ENCODE peak calls at places on chromosomes 16 and 17, in nine cellular contexts. One of them, this sample, is unnamed.

GRCh38 chr17:78300962-78301820 is 58.7 kb downstream of the SOCS3 start:
- DNase-seq in esophagus muscularis mucosa: no peak
- DNase-seq in GM12892: no peak
- DNase-seq in GM12891: no peak
- DNase-seq in vagina: no peak
- DNase-seq in prostate gland: no peak
- DNase-seq in transverse colon: no peak
- DNase-seq in endothelial cell of umbilical vein: no peak
- DNase-seq in K562: no peak
- DNase-seq in this sample: no peak

GRCh38 chr16:53053967-53054669 is 673 bp upstream of the CHD9 start:
- DNase-seq in GM12892: no peak
- DNase-seq in GM12891: no peak
- DNase-seq in vagina: no peak
- DNase-seq in endothelial cell of umbilical vein: no peak
- DNase-seq in prostate gland: peak
- DNase-seq in esophagus muscularis mucosa: no peak
- DNase-seq in K562: peak
- DNase-seq in transverse colon: peak
- DNase-seq in this sample: no peak

GRCh38 chr17:2931426-2931825 is 132.0 kb downstream of the OR1D5 start:
- DNase-seq in GM12891: no peak
- DNase-seq in esophagus muscularis mucosa: no peak
- DNase-seq in K562: no peak
- DNase-seq in vagina: no peak
- DNase-seq in transverse colon: no peak
- DNase-seq in prostate gland: no peak
- DNase-seq in endothelial cell of umbilical vein: no peak
- DNase-seq in GM12892: no peak
- DNase-seq in this sample: no peak

GRCh38 chr17:3004150-3004801 is 59.1 kb downstream of the OR1D5 start:
- DNase-seq in GM12892: peak
- DNase-seq in K562: no peak
- DNase-seq in GM12891: peak
- DNase-seq in esophagus muscularis mucosa: peak
- DNase-seq in endothelial cell of umbilical vein: peak
- DNase-seq in transverse colon: peak
- DNase-seq in vagina: peak
- DNase-seq in prostate gland: peak
- DNase-seq in this sample: peak

GRCh38 chr17:27533874-27534815 is 77.9 kb downstream of the KSR1 start:
- DNase-seq in endothelial cell of umbilical vein: peak
- DNase-seq in K562: no peak
- DNase-seq in GM12891: no peak
- DNase-seq in transverse colon: peak
- DNase-seq in GM12892: no peak
- DNase-seq in esophagus muscularis mucosa: no peak
- DNase-seq in prostate gland: no peak
- DNase-seq in vagina: no peak
- DNase-seq in this sample: no peak

GRCh38 chr16:1450218-1450617 is 5.9 kb upstream of the CCDC154 start:
- DNase-seq in GM12891: no peak
- DNase-seq in transverse colon: no peak
- DNase-seq in GM12892: no peak
- DNase-seq in prostate gland: no peak
- DNase-seq in vagina: no peak
- DNase-seq in esophagus muscularis mucosa: no peak
- DNase-seq in K562: peak
- DNase-seq in endothelial cell of umbilical vein: no peak
- DNase-seq in this sample: no peak

GRCh38 chr17:10622610-10623485 is 34.3 kb downstream of the MYH3 start:
- DNase-seq in K562: no peak
- DNase-seq in vagina: no peak
- DNase-seq in transverse colon: no peak
- DNase-seq in esophagus muscularis mucosa: no peak
- DNase-seq in GM12892: no peak
- DNase-seq in GM12891: no peak
- DNase-seq in endothelial cell of umbilical vein: no peak
- DNase-seq in prostate gland: peak
- DNase-seq in this sample: no peak

GRCh38 chr17:79917902-79918484 is 78.8 kb upstream of the CBX4 start:
- DNase-seq in GM12891: no peak
- DNase-seq in endothelial cell of umbilical vein: no peak
- DNase-seq in transverse colon: no peak
- DNase-seq in K562: no peak
- DNase-seq in vagina: no peak
- DNase-seq in GM12892: no peak
- DNase-seq in prostate gland: no peak
- DNase-seq in esophagus muscularis mucosa: no peak
- DNase-seq in this sample: no peak

GRCh38 chr17:45287526-45288264 is 25.8 kb upstream of the SPATA32 start:
- DNase-seq in esophagus muscularis mucosa: no peak
- DNase-seq in GM12891: no peak
- DNase-seq in vagina: no peak
- DNase-seq in K562: peak
- DNase-seq in GM12892: no peak
- DNase-seq in endothelial cell of umbilical vein: no peak
- DNase-seq in prostate gland: no peak
- DNase-seq in transverse colon: no peak
- DNase-seq in this sample: no peak

GRCh38 chr17:45290269-45290765 is 26.5 kb downstream of the MAP3K14 start:
- DNase-seq in prostate gland: no peak
- DNase-seq in vagina: no peak
- DNase-seq in GM12891: no peak
- DNase-seq in transverse colon: no peak
- DNase-seq in endothelial cell of umbilical vein: no peak
- DNase-seq in GM12892: no peak
- DNase-seq in esophagus muscularis mucosa: no peak
- DNase-seq in K562: no peak
- DNase-seq in this sample: peak

GRCh38 chr17:45289316-45290268 is 27.2 kb downstream of the MAP3K14 start:
- DNase-seq in GM12892: no peak
- DNase-seq in GM12891: no peak
- DNase-seq in endothelial cell of umbilical vein: no peak
- DNase-seq in prostate gland: no peak
- DNase-seq in transverse colon: no peak
- DNase-seq in vagina: no peak
- DNase-seq in K562: no peak
- DNase-seq in esophagus muscularis mucosa: no peak
- DNase-seq in this sample: peak

GRCh38 chr17:45291170-45291805 is 25.5 kb downstream of the MAP3K14 start:
- DNase-seq in GM12891: no peak
- DNase-seq in GM12892: no peak
- DNase-seq in esophagus muscularis mucosa: no peak
- DNase-seq in transverse colon: no peak
- DNase-seq in prostate gland: no peak
- DNase-seq in endothelial cell of umbilical vein: no peak
- DNase-seq in K562: no peak
- DNase-seq in vagina: no peak
- DNase-seq in this sample: no peak

GRCh38 chr17:45288825-45289224 is 26.9 kb upstream of the SPATA32 start:
- DNase-seq in K562: no peak
- DNase-seq in esophagus muscularis mucosa: no peak
- DNase-seq in prostate gland: peak
- DNase-seq in GM12891: no peak
- DNase-seq in GM12892: no peak
- DNase-seq in endothelial cell of umbilical vein: no peak
- DNase-seq in vagina: no peak
- DNase-seq in transverse colon: no peak
- DNase-seq in this sample: no peak
- TF ChIP-seq POLR2AphosphoS5 in K562: no peak
- TF ChIP-seq POLR2AphosphoS5 in esophagus muscularis mucosa: peak
- TF ChIP-seq POLR2AphosphoS5 in prostate gland: peak
- TF ChIP-seq POLR2AphosphoS5 in GM12891: no peak
- TF ChIP-seq POLR2AphosphoS5 in GM12892: peak
- TF ChIP-seq POLR2AphosphoS5 in endothelial cell of umbilical vein: no peak
- TF ChIP-seq POLR2AphosphoS5 in vagina: peak
- TF ChIP-seq POLR2AphosphoS5 in transverse colon: peak
- TF ChIP-seq POLR2AphosphoS5 in this sample: no peak

DNA sequence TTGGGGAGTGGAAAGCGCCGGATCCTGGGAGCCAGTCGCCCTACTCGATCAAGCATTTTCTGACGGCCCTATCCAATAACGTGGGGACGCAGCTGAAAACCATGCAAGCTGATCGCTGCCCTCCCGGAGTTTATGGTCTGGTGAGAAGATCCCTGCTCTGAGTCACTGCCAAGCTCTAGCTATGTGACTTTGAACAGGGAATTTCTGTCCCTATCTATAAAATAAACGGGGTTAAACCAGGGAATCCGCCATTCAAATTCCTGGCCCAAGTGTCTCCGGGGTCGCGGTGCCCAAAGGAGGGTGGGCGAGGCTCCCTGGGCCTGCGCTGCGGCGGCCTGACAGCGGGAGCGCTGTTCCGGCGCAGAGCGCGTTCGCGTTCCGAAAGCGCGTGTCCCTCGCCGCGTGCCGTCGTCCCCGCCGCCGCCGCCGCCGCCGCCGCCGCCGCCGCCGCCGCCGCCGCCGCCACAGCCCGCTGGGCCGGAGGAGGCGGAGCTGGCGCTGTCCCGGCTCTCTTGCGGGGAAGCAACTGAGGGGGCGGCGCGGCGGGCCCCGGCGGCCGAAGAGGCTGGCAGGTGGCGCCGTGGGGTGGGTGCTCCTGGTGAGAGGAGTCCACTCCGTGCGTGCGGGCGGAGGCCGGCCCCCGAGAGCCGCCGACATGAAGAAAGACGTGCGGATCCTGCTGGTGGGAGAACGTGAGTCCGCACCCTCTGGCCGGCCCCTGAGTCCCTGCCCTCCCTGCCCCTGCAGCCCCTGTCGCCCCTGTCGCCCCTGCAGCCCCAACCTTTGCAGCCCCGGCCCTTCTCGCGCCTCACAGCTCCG is at the start of gene RHOT1:
- DNase-seq in vagina: no peak
- DNase-seq in GM12891: peak
- DNase-seq in K562: peak
- DNase-seq in prostate gland: peak
- DNase-seq in GM12892: peak
- DNase-seq in esophagus muscularis mucosa: peak
- DNase-seq in transverse colon: peak
- DNase-seq in endothelial cell of umbilical vein: peak
- DNase-seq in this sample: peak
- TF ChIP-seq POLR2AphosphoS5 in vagina: peak
- TF ChIP-seq POLR2AphosphoS5 in GM12891: no peak
- TF ChIP-seq POLR2AphosphoS5 in K562: peak
- TF ChIP-seq POLR2AphosphoS5 in prostate gland: peak
- TF ChIP-seq POLR2AphosphoS5 in GM12892: no peak
- TF ChIP-seq POLR2AphosphoS5 in esophagus muscularis mucosa: peak
- TF ChIP-seq POLR2AphosphoS5 in transverse colon: no peak
- TF ChIP-seq POLR2AphosphoS5 in endothelial cell of umbilical vein: no peak
- TF ChIP-seq POLR2AphosphoS5 in this sample: peak

DNA sequence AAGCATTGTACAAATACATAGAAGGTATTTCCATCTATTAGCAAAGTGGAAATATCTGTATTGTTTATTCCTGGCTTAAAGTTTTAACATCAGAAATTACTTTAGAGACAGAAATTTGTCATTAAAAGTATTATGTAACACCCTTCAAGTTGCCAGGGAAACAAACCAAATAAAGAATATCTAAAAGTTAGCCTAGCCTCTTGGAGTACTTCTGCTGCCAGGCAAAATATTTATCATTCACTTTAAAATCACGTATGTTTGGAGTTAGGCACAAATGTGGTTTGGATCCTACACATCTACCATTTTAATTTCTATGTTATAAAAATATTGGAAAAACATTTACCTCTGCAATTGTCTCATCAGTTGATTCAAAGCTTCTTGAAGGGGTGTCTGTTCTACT is 14.7 kb downstream of the BRD7 start:
- DNase-seq in K562: no peak
- DNase-seq in endothelial cell of umbilical vein: no peak
- DNase-seq in GM12892: no peak
- DNase-seq in vagina: no peak
- DNase-seq in esophagus muscularis mucosa: no peak
- DNase-seq in prostate gland: no peak
- DNase-seq in transverse colon: no peak
- DNase-seq in GM12891: no peak
- DNase-seq in this sample: no peak
- TF ChIP-seq POLR2AphosphoS5 in K562: no peak
- TF ChIP-seq POLR2AphosphoS5 in endothelial cell of umbilical vein: no peak
- TF ChIP-seq POLR2AphosphoS5 in GM12892: no peak
- TF ChIP-seq POLR2AphosphoS5 in vagina: no peak
- TF ChIP-seq POLR2AphosphoS5 in esophagus muscularis mucosa: no peak
- TF ChIP-seq POLR2AphosphoS5 in prostate gland: no peak
- TF ChIP-seq POLR2AphosphoS5 in transverse colon: no peak
- TF ChIP-seq POLR2AphosphoS5 in GM12891: no peak
- TF ChIP-seq POLR2AphosphoS5 in this sample: no peak

GRCh38 chr17:64508683-64509082 is 1.9 kb downstream of the CEP95 start:
- DNase-seq in K562: no peak
- DNase-seq in vagina: no peak
- DNase-seq in GM12891: no peak
- DNase-seq in esophagus muscularis mucosa: no peak
- DNase-seq in prostate gland: no peak
- DNase-seq in transverse colon: no peak
- DNase-seq in endothelial cell of umbilical vein: no peak
- DNase-seq in GM12892: no peak
- DNase-seq in this sample: no peak

GRCh38 chr17:64506201-64506575 is at the start of gene DDX5:
- DNase-seq in transverse colon: peak
- DNase-seq in K562: peak
- DNase-seq in GM12891: peak
- DNase-seq in vagina: peak
- DNase-seq in GM12892: peak
- DNase-seq in esophagus muscularis mucosa: peak
- DNase-seq in prostate gland: peak
- DNase-seq in endothelial cell of umbilical vein: peak
- DNase-seq in this sample: peak

GRCh38 chr17:64507418-64507766 is 615 bp downstream of the CEP95 start:
- DNase-seq in endothelial cell of umbilical vein: peak
- DNase-seq in GM12892: no peak
- DNase-seq in transverse colon: no peak
- DNase-seq in GM12891: peak
- DNase-seq in esophagus muscularis mucosa: no peak
- DNase-seq in vagina: no peak
- DNase-seq in K562: no peak
- DNase-seq in prostate gland: peak
- DNase-seq in this sample: peak

GRCh38 chr17:64505320-64506200 is 529 bp downstream of the DDX5 start:
- DNase-seq in K562: peak
- DNase-seq in GM12891: peak
- DNase-seq in esophagus muscularis mucosa: peak
- DNase-seq in GM12892: peak
- DNase-seq in prostate gland: peak
- DNase-seq in vagina: peak
- DNase-seq in endothelial cell of umbilical vein: peak
- DNase-seq in transverse colon: peak
- DNase-seq in this sample: peak

DNA sequence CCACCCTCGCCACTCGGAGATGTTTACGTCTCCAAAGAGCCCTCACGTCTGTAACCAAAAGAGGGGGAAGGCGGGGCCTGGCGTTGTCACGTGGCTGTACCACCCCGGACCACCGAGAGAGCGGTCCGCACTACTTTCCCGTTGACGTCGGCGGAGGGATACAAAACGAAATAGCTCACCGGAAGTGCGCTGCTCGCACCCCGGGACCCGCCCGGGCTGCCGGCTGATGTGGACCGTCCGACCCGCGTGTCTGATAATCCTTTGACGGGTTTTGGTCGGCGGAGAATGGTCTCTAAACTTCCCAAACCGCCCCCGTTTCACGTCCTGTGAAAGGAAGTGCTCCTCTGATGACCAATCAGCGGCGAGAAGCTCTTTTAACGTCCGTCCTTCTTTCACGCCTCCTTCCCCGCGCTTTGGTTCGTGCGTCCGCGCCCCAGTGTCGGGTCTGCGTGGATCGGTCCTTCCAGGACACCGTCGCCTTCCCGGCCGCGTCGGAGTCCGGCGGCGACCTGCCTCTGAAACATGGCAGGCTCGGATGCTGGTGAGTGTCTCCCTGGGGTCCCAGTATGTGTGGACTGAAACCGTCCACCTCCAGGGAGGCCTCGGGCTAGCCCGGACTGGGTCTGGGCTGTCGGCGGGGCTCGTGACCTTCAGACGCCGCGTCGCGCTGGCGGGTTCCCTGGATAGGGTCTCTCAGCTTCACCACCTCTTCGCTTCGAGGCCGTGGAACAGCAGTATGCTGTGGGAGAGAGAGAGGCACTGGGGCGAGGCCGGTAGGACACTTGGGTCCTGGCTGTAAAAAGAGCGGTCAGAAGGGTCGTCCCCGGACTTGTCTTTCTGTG is at the start of gene CEP95:
- DNase-seq in GM12891: peak
- DNase-seq in transverse colon: peak
- DNase-seq in K562: peak
- DNase-seq in GM12892: peak
- DNase-seq in vagina: peak
- DNase-seq in endothelial cell of umbilical vein: peak
- DNase-seq in prostate gland: peak
- DNase-seq in esophagus muscularis mucosa: peak
- DNase-seq in this sample: peak
- TF ChIP-seq POLR2AphosphoS5 in GM12891: peak
- TF ChIP-seq POLR2AphosphoS5 in transverse colon: peak
- TF ChIP-seq POLR2AphosphoS5 in K562: peak
- TF ChIP-seq POLR2AphosphoS5 in GM12892: peak
- TF ChIP-seq POLR2AphosphoS5 in vagina: peak
- TF ChIP-seq POLR2AphosphoS5 in endothelial cell of umbilical vein: peak
- TF ChIP-seq POLR2AphosphoS5 in prostate gland: peak
- TF ChIP-seq POLR2AphosphoS5 in esophagus muscularis mucosa: peak
- TF ChIP-seq POLR2AphosphoS5 in this sample: peak